ENCODE peak calls at places on chromosomes 4 and X, in eight cellular contexts. N is Calu3; O is pancreas; G is CD4-positive, alpha-beta T cell; H is choroid plexus epithelial cell; T is fibroblast of pulmonary artery; P is GM06990; B is K562. E is an unnamed sample.

GRCh38 chrX:39726810-39727209 is 370.9 kb downstream of the BCOR start:
- DNase-seq in N (no peak), O (no peak), G (no peak), H (no peak), T (peak; percentile 74), P (no peak), B (no peak), E (no peak)

GRCh38 chrX:77276742-77277141 is 170.4 kb upstream of the FGF16 start:
- DNase-seq in N (no peak), O (no peak), G (no peak), H (no peak), T (no peak), P (no peak), B (no peak), E (no peak)

GRCh38 chrX:40086569-40087335 is 11.0 kb downstream of the BCOR start:
- DNase-seq in N (no peak), O (no peak), G (no peak), H (no peak), T (no peak), P (no peak), B (peak; percentile 41), E (no peak)

GRCh38 chrX:74179499-74179898 is 124.5 kb upstream of the ZCCHC13 start:
- DNase-seq in N (no peak), O (no peak), G (no peak), H (no peak), T (no peak), P (no peak), B (no peak), E (no peak)

GRCh38 chr4:136319789-136320470 is 1212.4 kb downstream of the PCDH18 start:
- DNase-seq in N (peak; percentile 34), O (no peak), G (no peak), H (peak; percentile 48), T (peak; percentile 10), P (no peak), B (no peak), E (peak; percentile 88)

GRCh38 chr4:150070464-150071170 is 7.6 kb upstream of the DCLK2 start:
- DNase-seq in N (no peak), O (no peak), G (no peak), H (peak; percentile 43), T (peak; percentile 19), P (no peak), B (no peak), E (no peak)

GRCh38 chr4:153428816-153429592 is 37.2 kb upstream of the TMEM131L start:
- DNase-seq in N (no peak), O (no peak), G (peak; percentile 8), H (no peak), T (no peak), P (no peak), B (no peak), E (no peak)

GRCh38 chrX:53441531-53442321 is 7.6 kb upstream of the HSD17B10 start:
- DNase-seq in N (peak; percentile 87), O (peak; percentile 78), G (peak; percentile 61), H (peak; percentile 67), T (peak; percentile 58), P (peak; percentile 85), B (no peak), E (peak; percentile 69)

GRCh38 chr4:7871356-7871755 is 68.3 kb downstream of the AFAP1 start:
- DNase-seq in N (no peak), O (no peak), G (no peak), H (no peak), T (no peak), P (no peak), B (no peak), E (no peak)

DNA sequence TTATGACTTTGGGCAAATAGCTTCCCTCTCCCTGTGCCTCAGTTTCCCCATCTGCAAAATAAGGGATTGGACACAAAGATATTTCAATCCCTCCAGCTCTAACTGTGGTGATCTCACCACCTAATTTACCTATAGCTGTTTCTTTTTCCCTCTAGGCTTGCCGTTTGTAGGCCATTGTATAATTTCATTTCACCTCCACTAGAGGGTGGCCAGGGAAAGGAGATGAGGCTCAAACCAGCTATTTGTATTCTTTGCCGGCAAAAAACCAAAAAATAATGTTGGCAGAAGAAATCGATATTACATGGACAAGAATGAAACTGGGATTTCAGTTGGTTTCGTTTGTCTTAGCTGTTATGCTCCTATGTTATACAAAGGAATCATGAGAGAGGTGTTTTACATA is 36.1 kb upstream of the DOCK11 start:
- DNase-seq in N (peak; percentile 32), O (no peak), G (no peak), H (peak; percentile 64), T (peak; percentile 52), P (no peak), B (peak; percentile 68), E (peak; percentile 29)
- TF ChIP-seq CTCF in N (peak; percentile 30), O (peak; percentile 14), G (peak; percentile 59), H (peak; percentile 69), T (peak; percentile 62), P (peak; percentile 56), B (peak; percentile 81), E (peak; percentile 37)

DNA sequence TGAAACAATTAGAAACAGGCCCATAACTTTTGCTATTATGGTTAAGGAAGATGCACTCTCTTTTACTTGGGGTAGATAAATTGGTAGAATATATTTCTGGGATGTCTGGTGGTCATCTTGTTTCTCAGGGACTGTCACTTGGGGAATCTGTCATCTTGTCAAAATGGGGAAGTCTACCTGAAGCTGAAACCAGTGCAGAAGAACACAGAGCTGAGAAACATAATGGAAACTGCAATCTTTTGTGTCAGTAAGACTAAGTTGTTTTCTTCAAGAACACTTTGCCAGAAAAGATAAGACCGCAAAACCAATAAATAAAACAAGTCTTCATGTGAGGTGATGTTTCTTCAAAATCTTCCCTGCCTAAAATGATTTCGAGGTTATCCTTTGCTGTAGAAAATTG is 92.0 kb downstream of the NAA11 start:
- DNase-seq in N (no peak), O (no peak), G (no peak), H (no peak), T (no peak), P (no peak), B (no peak), E (no peak)
- TF ChIP-seq CTCF in N (no peak), O (no peak), G (no peak), H (no peak), T (no peak), P (no peak), B (no peak), E (no peak)

GRCh38 chr4:128501239-128501638 is 213.6 kb upstream of the PGRMC2 start:
- DNase-seq in N (no peak), O (no peak), G (no peak), H (no peak), T (no peak), P (no peak), B (no peak), E (no peak)
- TF ChIP-seq CTCF in N (no peak), O (no peak), G (no peak), H (no peak), T (no peak), P (no peak), B (no peak), E (no peak)

GRCh38 chr4:40843696-40844095 is 93.9 kb downstream of the NSUN7 start:
- DNase-seq in N (peak; percentile 3), O (no peak), G (no peak), H (no peak), T (no peak), P (no peak), B (peak; percentile 21), E (no peak)
- TF ChIP-seq CTCF in N (no peak), O (no peak), G (no peak), H (peak; percentile 29), T (no peak), P (peak; percentile 60), B (peak; percentile 53), E (peak; percentile 9)

E was measured in bronchial epithelial cell.